ENCODE peak calls at places on chromosomes 6 and 20, in five cellular contexts. One of them, this sample, is unnamed.

GRCh38 chr6:125014157-125014957 is 52.1 kb downstream of the RNF217 start:
- DNase-seq in stimulated activated naive CD8-positive, alpha-beta T cell treated with anti-CD3 and anti-CD28 coated beads, Interleukin-15, Interleukin-2, amounts not matched to agents 100 U/mL and 50 U/mL, for 24 hours: no peak
- DNase-seq in ovary: no peak
- DNase-seq in WTC11: no peak
- DNase-seq in NCI-H1694 treated with DMSO at 0.1 percent for 48 hours: no peak
- DNase-seq in this sample: no peak

GRCh38 chr6:170095273-170095976 is 195.5 kb downstream of the DLL1 start:
- DNase-seq in stimulated activated naive CD8-positive, alpha-beta T cell treated with anti-CD3 and anti-CD28 coated beads, Interleukin-15, Interleukin-2, amounts not matched to agents 100 U/mL and 50 U/mL, for 24 hours: no peak
- DNase-seq in ovary: peak
- DNase-seq in WTC11: no peak
- DNase-seq in NCI-H1694 treated with DMSO at 0.1 percent for 48 hours: no peak
- DNase-seq in this sample: no peak

GRCh38 chr20:48164566-48165400 is 379.5 kb upstream of the SULF2 start:
- DNase-seq in stimulated activated naive CD8-positive, alpha-beta T cell treated with anti-CD3 and anti-CD28 coated beads, Interleukin-15, Interleukin-2, amounts not matched to agents 100 U/mL and 50 U/mL, for 24 hours: no peak
- DNase-seq in ovary: no peak
- DNase-seq in WTC11: no peak
- DNase-seq in NCI-H1694 treated with DMSO at 0.1 percent for 48 hours: no peak
- DNase-seq in this sample: no peak

GRCh38 chr6:27651371-27651732 is 178.4 kb upstream of the ZNF184 start:
- DNase-seq in stimulated activated naive CD8-positive, alpha-beta T cell treated with anti-CD3 and anti-CD28 coated beads, Interleukin-15, Interleukin-2, amounts not matched to agents 100 U/mL and 50 U/mL, for 24 hours: no peak
- DNase-seq in ovary: no peak
- DNase-seq in WTC11: no peak
- DNase-seq in NCI-H1694 treated with DMSO at 0.1 percent for 48 hours: no peak
- DNase-seq in this sample: no peak

GRCh38 chr6:165229216-165229615 is 80.2 kb downstream of the C6orf118 start:
- DNase-seq in stimulated activated naive CD8-positive, alpha-beta T cell treated with anti-CD3 and anti-CD28 coated beads, Interleukin-15, Interleukin-2, amounts not matched to agents 100 U/mL and 50 U/mL, for 24 hours: no peak
- DNase-seq in ovary: no peak
- DNase-seq in WTC11: no peak
- DNase-seq in NCI-H1694 treated with DMSO at 0.1 percent for 48 hours: no peak
- DNase-seq in this sample: no peak

GRCh38 chr6:161918608-161919205 is 644.8 kb upstream of the AGPAT4 start:
- DNase-seq in stimulated activated naive CD8-positive, alpha-beta T cell treated with anti-CD3 and anti-CD28 coated beads, Interleukin-15, Interleukin-2, amounts not matched to agents 100 U/mL and 50 U/mL, for 24 hours: no peak
- DNase-seq in ovary: no peak
- DNase-seq in WTC11: no peak
- DNase-seq in NCI-H1694 treated with DMSO at 0.1 percent for 48 hours: no peak
- DNase-seq in this sample: no peak

GRCh38 chr20:42747765-42748411 is 441.8 kb downstream of the PTPRT start:
- DNase-seq in stimulated activated naive CD8-positive, alpha-beta T cell treated with anti-CD3 and anti-CD28 coated beads, Interleukin-15, Interleukin-2, amounts not matched to agents 100 U/mL and 50 U/mL, for 24 hours: no peak
- DNase-seq in ovary: no peak
- DNase-seq in WTC11: no peak
- DNase-seq in NCI-H1694 treated with DMSO at 0.1 percent for 48 hours: no peak
- DNase-seq in this sample: no peak

GRCh38 chr20:51276331-51276730 is 253.4 kb upstream of the KCNG1 start:
- DNase-seq in stimulated activated naive CD8-positive, alpha-beta T cell treated with anti-CD3 and anti-CD28 coated beads, Interleukin-15, Interleukin-2, amounts not matched to agents 100 U/mL and 50 U/mL, for 24 hours: no peak
- DNase-seq in ovary: no peak
- DNase-seq in WTC11: no peak
- DNase-seq in NCI-H1694 treated with DMSO at 0.1 percent for 48 hours: no peak
- DNase-seq in this sample: no peak

GRCh38 chr6:87213364-87213763 is 58.0 kb downstream of the ZNF292 start:
- DNase-seq in stimulated activated naive CD8-positive, alpha-beta T cell treated with anti-CD3 and anti-CD28 coated beads, Interleukin-15, Interleukin-2, amounts not matched to agents 100 U/mL and 50 U/mL, for 24 hours: no peak
- DNase-seq in ovary: no peak
- DNase-seq in WTC11: no peak
- DNase-seq in NCI-H1694 treated with DMSO at 0.1 percent for 48 hours: no peak
- DNase-seq in this sample: no peak

GRCh38 chr20:32050324-32050723 is 1.7 kb upstream of the HCK start:
- DNase-seq in stimulated activated naive CD8-positive, alpha-beta T cell treated with anti-CD3 and anti-CD28 coated beads, Interleukin-15, Interleukin-2, amounts not matched to agents 100 U/mL and 50 U/mL, for 24 hours: no peak
- DNase-seq in ovary: no peak
- DNase-seq in WTC11: no peak
- DNase-seq in NCI-H1694 treated with DMSO at 0.1 percent for 48 hours: no peak
- DNase-seq in this sample: no peak

GRCh38 chr20:31630187-31630790 is 7.4 kb upstream of the COX4I2 start:
- DNase-seq in stimulated activated naive CD8-positive, alpha-beta T cell treated with anti-CD3 and anti-CD28 coated beads, Interleukin-15, Interleukin-2, amounts not matched to agents 100 U/mL and 50 U/mL, for 24 hours: no peak
- DNase-seq in ovary: no peak
- DNase-seq in WTC11: no peak
- DNase-seq in NCI-H1694 treated with DMSO at 0.1 percent for 48 hours: peak
- DNase-seq in this sample: no peak

GRCh38 chr20:53622247-53623114 is 28.8 kb upstream of the ZNF217 start:
- DNase-seq in stimulated activated naive CD8-positive, alpha-beta T cell treated with anti-CD3 and anti-CD28 coated beads, Interleukin-15, Interleukin-2, amounts not matched to agents 100 U/mL and 50 U/mL, for 24 hours: no peak
- DNase-seq in ovary: no peak
- DNase-seq in WTC11: no peak
- DNase-seq in NCI-H1694 treated with DMSO at 0.1 percent for 48 hours: no peak
- DNase-seq in this sample: no peak

GRCh38 chr6:142902636-142903053 is 42.3 kb downstream of the HIVEP2 start:
- DNase-seq in stimulated activated naive CD8-positive, alpha-beta T cell treated with anti-CD3 and anti-CD28 coated beads, Interleukin-15, Interleukin-2, amounts not matched to agents 100 U/mL and 50 U/mL, for 24 hours: peak
- DNase-seq in ovary: peak
- DNase-seq in WTC11: no peak
- DNase-seq in NCI-H1694 treated with DMSO at 0.1 percent for 48 hours: no peak
- DNase-seq in this sample: no peak

GRCh38 chr6:136410201-136411027 is 120.8 kb upstream of the BCLAF1 start:
- DNase-seq in stimulated activated naive CD8-positive, alpha-beta T cell treated with anti-CD3 and anti-CD28 coated beads, Interleukin-15, Interleukin-2, amounts not matched to agents 100 U/mL and 50 U/mL, for 24 hours: no peak
- DNase-seq in ovary: no peak
- DNase-seq in WTC11: no peak
- DNase-seq in NCI-H1694 treated with DMSO at 0.1 percent for 48 hours: no peak
- DNase-seq in this sample: no peak

GRCh38 chr6:82976179-82976578 is 89.5 kb downstream of the UBE3D start:
- DNase-seq in stimulated activated naive CD8-positive, alpha-beta T cell treated with anti-CD3 and anti-CD28 coated beads, Interleukin-15, Interleukin-2, amounts not matched to agents 100 U/mL and 50 U/mL, for 24 hours: no peak
- DNase-seq in ovary: no peak
- DNase-seq in WTC11: no peak
- DNase-seq in NCI-H1694 treated with DMSO at 0.1 percent for 48 hours: no peak
- DNase-seq in this sample: no peak

GRCh38 chr6:90478278-90478677 is 108.6 kb downstream of the MAP3K7 start:
- DNase-seq in stimulated activated naive CD8-positive, alpha-beta T cell treated with anti-CD3 and anti-CD28 coated beads, Interleukin-15, Interleukin-2, amounts not matched to agents 100 U/mL and 50 U/mL, for 24 hours: no peak
- DNase-seq in ovary: no peak
- DNase-seq in WTC11: peak
- DNase-seq in NCI-H1694 treated with DMSO at 0.1 percent for 48 hours: no peak
- DNase-seq in this sample: no peak

GRCh38 chr6:144036064-144036873 is 28.2 kb upstream of the PLAGL1 start:
- DNase-seq in stimulated activated naive CD8-positive, alpha-beta T cell treated with anti-CD3 and anti-CD28 coated beads, Interleukin-15, Interleukin-2, amounts not matched to agents 100 U/mL and 50 U/mL, for 24 hours: peak
- DNase-seq in ovary: no peak
- DNase-seq in WTC11: peak
- DNase-seq in NCI-H1694 treated with DMSO at 0.1 percent for 48 hours: no peak
- DNase-seq in this sample: no peak

GRCh38 chr20:24694727-24695528 is 225.5 kb downstream of the SYNDIG1 start:
- DNase-seq in stimulated activated naive CD8-positive, alpha-beta T cell treated with anti-CD3 and anti-CD28 coated beads, Interleukin-15, Interleukin-2, amounts not matched to agents 100 U/mL and 50 U/mL, for 24 hours: no peak
- DNase-seq in ovary: no peak
- DNase-seq in WTC11: no peak
- DNase-seq in NCI-H1694 treated with DMSO at 0.1 percent for 48 hours: no peak
- DNase-seq in this sample: no peak

GRCh38 chr6:15148356-15149058 is 97.4 kb upstream of the JARID2 start:
- DNase-seq in stimulated activated naive CD8-positive, alpha-beta T cell treated with anti-CD3 and anti-CD28 coated beads, Interleukin-15, Interleukin-2, amounts not matched to agents 100 U/mL and 50 U/mL, for 24 hours: no peak
- DNase-seq in ovary: no peak
- DNase-seq in WTC11: no peak
- DNase-seq in NCI-H1694 treated with DMSO at 0.1 percent for 48 hours: peak
- DNase-seq in this sample: no peak

GRCh38 chr6:53398541-53399344 is 50.0 kb upstream of the ELOVL5 start:
- DNase-seq in stimulated activated naive CD8-positive, alpha-beta T cell treated with anti-CD3 and anti-CD28 coated beads, Interleukin-15, Interleukin-2, amounts not matched to agents 100 U/mL and 50 U/mL, for 24 hours: no peak
- DNase-seq in ovary: no peak
- DNase-seq in WTC11: no peak
- DNase-seq in NCI-H1694 treated with DMSO at 0.1 percent for 48 hours: no peak
- DNase-seq in this sample: no peak

GRCh38 chr6:109349419-109349987 is 32.8 kb downstream of the CD164 start:
- DNase-seq in stimulated activated naive CD8-positive, alpha-beta T cell treated with anti-CD3 and anti-CD28 coated beads, Interleukin-15, Interleukin-2, amounts not matched to agents 100 U/mL and 50 U/mL, for 24 hours: no peak
- DNase-seq in ovary: no peak
- DNase-seq in WTC11: no peak
- DNase-seq in NCI-H1694 treated with DMSO at 0.1 percent for 48 hours: no peak
- DNase-seq in this sample: no peak

GRCh38 chr6:1516742-1517520 is 92.8 kb upstream of the FOXC1 start:
- DNase-seq in stimulated activated naive CD8-positive, alpha-beta T cell treated with anti-CD3 and anti-CD28 coated beads, Interleukin-15, Interleukin-2, amounts not matched to agents 100 U/mL and 50 U/mL, for 24 hours: no peak
- DNase-seq in ovary: no peak
- DNase-seq in WTC11: no peak
- DNase-seq in NCI-H1694 treated with DMSO at 0.1 percent for 48 hours: no peak
- DNase-seq in this sample: no peak

GRCh38 chr6:155171109-155171746 is 92.6 kb upstream of the CLDN20 start:
- DNase-seq in stimulated activated naive CD8-positive, alpha-beta T cell treated with anti-CD3 and anti-CD28 coated beads, Interleukin-15, Interleukin-2, amounts not matched to agents 100 U/mL and 50 U/mL, for 24 hours: peak
- DNase-seq in ovary: no peak
- DNase-seq in WTC11: no peak
- DNase-seq in NCI-H1694 treated with DMSO at 0.1 percent for 48 hours: peak
- DNase-seq in this sample: no peak

GRCh38 chr20:40868568-40869223 is 159.9 kb upstream of the TOP1 start:
- DNase-seq in stimulated activated naive CD8-positive, alpha-beta T cell treated with anti-CD3 and anti-CD28 coated beads, Interleukin-15, Interleukin-2, amounts not matched to agents 100 U/mL and 50 U/mL, for 24 hours: no peak
- DNase-seq in ovary: peak
- DNase-seq in WTC11: no peak
- DNase-seq in NCI-H1694 treated with DMSO at 0.1 percent for 48 hours: no peak
- DNase-seq in this sample: no peak

GRCh38 chr20:7924692-7925091 is 15.6 kb downstream of the HAO1 start:
- DNase-seq in stimulated activated naive CD8-positive, alpha-beta T cell treated with anti-CD3 and anti-CD28 coated beads, Interleukin-15, Interleukin-2, amounts not matched to agents 100 U/mL and 50 U/mL, for 24 hours: no peak
- DNase-seq in ovary: no peak
- DNase-seq in WTC11: no peak
- DNase-seq in NCI-H1694 treated with DMSO at 0.1 percent for 48 hours: no peak
- DNase-seq in this sample: no peak

This sample was measured in iPS DF 19.7.